ENCODE peak calls at places on chromosomes 3 and 15, in six cellular contexts. N, W, T, J, Y and S are unnamed samples.
A peak's percentile ranks its signal among the peaks of the same experiment; 100 is the strongest.

GRCh38 chr3:143613226-143613625 is 235.0 kb downstream of the SLC9A9 start:
- DNase-seq in N (no peak), W (no peak), T (no peak), J (no peak), Y (no peak), S (no peak)

GRCh38 chr3:182331356-182331755 is 461.9 kb upstream of the ATP11B start:
- DNase-seq in N (no peak), W (no peak), T (no peak), J (no peak), Y (no peak), S (no peak)

GRCh38 chr3:185328324-185329004 is 34.5 kb upstream of the MAP3K13 start:
- DNase-seq in N (no peak), W (no peak), T (no peak), J (no peak), Y (no peak), S (no peak)

GRCh38 chr15:29554531-29554930 is 267.7 kb downstream of the TJP1 start:
- DNase-seq in N (peak; percentile 15), W (no peak), T (no peak), J (no peak), Y (no peak), S (no peak)

GRCh38 chr3:105505167-105505566 is 138.5 kb downstream of the ALCAM start:
- DNase-seq in N (no peak), W (no peak), T (no peak), J (no peak), Y (no peak), S (no peak)

GRCh38 chr15:38588672-38589071 is 24.1 kb upstream of the RASGRP1 start:
- DNase-seq in N (no peak), W (no peak), T (no peak), J (no peak), Y (no peak), S (no peak)

GRCh38 chr3:85081191-85081895 is 122.6 kb downstream of the CADM2 start:
- DNase-seq in N (no peak), W (no peak), T (no peak), J (no peak), Y (no peak), S (no peak)

GRCh38 chr15:41501191-41501917 is 7.7 kb downstream of the ITPKA start:
- DNase-seq in N (no peak), W (no peak), T (peak; percentile 75), J (no peak), Y (no peak), S (no peak)

GRCh38 chr3:12503126-12503952 is 19.1 kb downstream of the TSEN2 start:
- DNase-seq in N (no peak), W (no peak), T (no peak), J (no peak), Y (no peak), S (no peak)

GRCh38 chr15:96331141-96331941 is 841 bp downstream of the NR2F2 start:
- DNase-seq in N (no peak), W (no peak), T (peak; percentile 76), J (peak; percentile 52), Y (peak; percentile 76), S (peak; percentile 19)

GRCh38 chr3:43770426-43771103 is 79.8 kb downstream of the ABHD5 start:
- DNase-seq in N (peak; percentile 65), W (no peak), T (peak; percentile 85), J (peak; percentile 92), Y (peak; percentile 73), S (peak; percentile 87)

GRCh38 chr3:14452676-14453367 is 50.4 kb downstream of the SLC6A6 start:
- DNase-seq in N (peak; percentile 87), W (no peak), T (no peak), J (no peak), Y (peak; percentile 98), S (peak; percentile 97)

DNA sequence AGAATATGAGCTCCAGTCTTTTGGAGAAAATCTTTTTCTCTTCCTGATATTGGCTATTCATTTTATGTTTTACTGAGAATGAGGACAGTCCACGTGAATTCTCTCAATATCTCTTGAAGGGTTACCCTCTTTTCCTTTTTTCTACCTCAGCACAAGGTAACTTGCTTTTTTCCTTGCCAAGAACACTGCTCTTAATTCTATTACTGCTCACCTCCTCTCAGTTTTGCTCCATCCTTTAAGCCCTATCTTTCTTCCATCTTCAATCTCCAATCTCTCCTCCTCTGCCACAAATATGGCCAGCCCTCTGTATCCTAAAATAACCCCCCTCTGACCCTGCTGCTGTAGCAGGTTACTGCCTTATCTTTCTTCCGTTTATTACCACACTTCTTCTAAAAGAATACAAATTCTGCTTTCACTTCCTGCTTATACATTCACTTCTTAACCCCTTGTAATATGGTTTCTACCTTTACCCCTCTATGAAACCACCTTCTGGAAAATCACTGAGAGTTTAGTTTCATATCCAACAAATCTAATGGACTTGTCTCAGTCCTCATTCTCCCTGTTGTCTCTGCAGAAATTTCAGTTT is 89.0 kb downstream of the NFKBIZ start:
- DNase-seq in N (no peak), W (no peak), T (no peak), J (no peak), Y (no peak), S (no peak)
- H3K4me1 ChIP-seq in N (no peaks in the 10 kb centered on the region), W (peaks cover 60% of the 10 kb centered on the region), T (peaks cover 10% of the 10 kb centered on the region), J (peaks cover 30% of the 10 kb centered on the region), Y (no peaks in the 10 kb centered on the region), S (peaks cover 5% of the 10 kb centered on the region)

GRCh38 chr3:122498152-122498551 is 16.6 kb downstream of the KPNA1 start:
- DNase-seq in N (no peak), W (no peak), T (no peak), J (no peak), Y (no peak), S (no peak)
- H3K27ac ChIP-seq in N (peak overlapping the region; percentile 37), W (peak overlapping the region; percentile 64), T (no peak overlapping the region), J (no peak overlapping the region), Y (no peak overlapping the region), S (no peak overlapping the region)

DNA sequence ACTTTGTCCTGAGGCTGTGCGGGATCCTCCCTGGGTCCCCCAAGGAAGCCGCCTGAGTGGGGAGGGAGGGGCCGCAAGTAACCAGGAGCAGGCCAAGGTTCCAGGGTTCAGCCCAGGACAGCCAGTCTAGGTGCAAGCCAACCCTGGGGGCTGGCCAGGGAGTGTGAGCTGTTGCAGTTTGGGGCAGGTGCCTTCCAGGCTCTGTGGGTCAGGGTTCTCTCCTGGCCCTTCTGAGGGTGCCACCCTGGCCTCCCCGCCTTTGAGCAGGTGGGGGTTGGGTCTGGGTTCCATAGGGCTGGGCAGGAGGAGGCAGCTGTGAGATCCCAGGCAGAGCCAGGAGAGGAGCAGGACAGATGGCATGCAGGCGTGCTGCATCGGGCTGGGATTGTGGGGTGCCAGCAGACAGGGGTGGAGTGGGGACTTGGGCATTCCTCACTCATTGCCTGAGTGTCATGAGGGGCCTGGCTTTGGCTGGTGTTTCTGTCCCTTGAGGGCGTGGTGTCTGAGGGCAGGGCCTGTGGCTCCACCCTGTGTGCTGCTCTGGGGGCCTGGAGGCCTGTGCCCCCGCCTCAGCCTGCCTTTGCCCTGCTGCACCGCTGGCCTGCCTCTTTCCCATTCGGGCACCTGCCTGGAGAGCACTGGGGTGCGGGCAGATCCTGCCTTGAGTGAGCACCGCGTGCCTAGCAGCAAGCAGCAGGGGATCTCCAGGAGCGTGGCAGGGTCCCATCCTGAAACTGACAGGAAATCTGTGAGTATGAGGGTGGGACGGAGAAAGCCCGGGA is 18.4 kb downstream of the KLF13 start:
- DNase-seq in N (peak; percentile 61), W (no peak), T (peak; percentile 50), J (no peak), Y (no peak), S (no peak)
- H3K4me1 ChIP-seq in N (peaks cover 67% of the 10 kb centered on the region), W (peaks cover 87% of the 10 kb centered on the region), T (peaks cover 76% of the 10 kb centered on the region), J (no peaks in the 10 kb centered on the region), Y (no peaks in the 10 kb centered on the region), S (peaks cover 81% of the 10 kb centered on the region)

GRCh38 chr3:46923559-46924350 is 46.2 kb downstream of the PTH1R start:
- DNase-seq in N (no peak), W (no peak), T (peak; percentile 79), J (peak; percentile 61), Y (peak; percentile 64), S (peak; percentile 16)

GRCh38 chr3:46926039-46926438 is 48.5 kb downstream of the PTH1R start:
- DNase-seq in N (no peak), W (no peak), T (no peak), J (peak; percentile 49), Y (peak; percentile 61), S (peak; percentile 20)

GRCh38 chr3:46925585-46925934 is 48.0 kb downstream of the PTH1R start:
- DNase-seq in N (peak; percentile 81), W (no peak), T (no peak), J (no peak), Y (peak; percentile 54), S (peak; percentile 10)

GRCh38 chr3:46926447-46926846 is 48.9 kb downstream of the PTH1R start:
- DNase-seq in N (no peak), W (no peak), T (no peak), J (no peak), Y (peak; percentile 44), S (no peak)

GRCh38 chr3:46924921-46925584 is 47.5 kb downstream of the PTH1R start:
- DNase-seq in N (no peak), W (no peak), T (no peak), J (no peak), Y (peak; percentile 57), S (peak; percentile 12)
- H3K27ac ChIP-seq in N (peak overlapping the region; percentile 79), W (peak overlapping the region; percentile 94), T (no peak overlapping the region), J (no peak overlapping the region), Y (no peak overlapping the region), S (no peak overlapping the region)

GRCh38 chr15:63054985-63055384 is 12.4 kb downstream of the TPM1 start:
- DNase-seq in N (no peak), W (no peak), T (peak; percentile 74), J (no peak), Y (no peak), S (no peak)
- H3K4me1 ChIP-seq in N (peaks cover 33% of the 10 kb centered on the region), W (no peaks in the 10 kb centered on the region), T (peaks cover 73% of the 10 kb centered on the region), J (peaks cover 55% of the 10 kb centered on the region), Y (no peaks in the 10 kb centered on the region), S (peaks cover 99% of the 10 kb centered on the region)

GRCh38 chr3:47159820-47160219 is 4.1 kb downstream of the SETD2 start:
- DNase-seq in N (no peak), W (no peak), T (no peak), J (no peak), Y (no peak), S (no peak)
- H3K27ac ChIP-seq in N (no peak overlapping the region), W (no peak overlapping the region), T (no peak overlapping the region), J (no peak overlapping the region), Y (no peak overlapping the region), S (peak overlapping the region; percentile 19)